ENCODE peak calls at places on chromosomes 13 and 19, in five cellular contexts. T is SK-N-MC, U is pancreas, L is upper lobe of right lung, E is heart left ventricle. F is an unnamed sample. For H3K36me3, the result is how much of the 10 kb centered on the place peaks cover.

GRCh38 chr13:59674616-59675015 is 489.1 kb downstream of the DIAPH3 start:
- DNase-seq in T (no peak), U (no peak), L (no peak), E (no peak), F (no peak)

GRCh38 chr13:110403721-110404120 is 96.6 kb downstream of the COL4A2 start:
- DNase-seq in T (no peak), U (no peak), L (no peak), E (no peak), F (no peak)

GRCh38 chr19:43148233-43148632 is 38.1 kb downstream of the PSG5 start:
- DNase-seq in T (no peak), U (no peak), L (no peak), E (no peak), F (peak)

GRCh38 chr13:105519766-105520165 is 1015.7 kb downstream of the EFNB2 start:
- DNase-seq in T (no peak), U (no peak), L (no peak), E (no peak), F (no peak)

GRCh38 chr19:14149509-14149994 is 13.2 kb upstream of the ASF1B start:
- DNase-seq in T (no peak), U (no peak), L (no peak), E (peak), F (no peak)

GRCh38 chr19:45547965-45548609 is 36.5 kb downstream of the OPA3 start:
- DNase-seq in T (no peak), U (no peak), L (no peak), E (peak), F (no peak)

GRCh38 chr19:35559281-35559659 is 4.2 kb downstream of the ATP4A start:
- DNase-seq in T (no peak), U (no peak), L (no peak), E (no peak), F (no peak)

GRCh38 chr13:65488606-65489005 is 1741.5 kb downstream of the PCDH9 start:
- DNase-seq in T (no peak), U (no peak), L (no peak), E (no peak), F (no peak)

GRCh38 chr19:53879145-53880037 is 2.6 kb upstream of the PRKCG start:
- DNase-seq in T (no peak), U (peak), L (peak), E (peak), F (peak)

GRCh38 chr19:48708471-48708870 is 11.1 kb downstream of the MAMSTR start:
- DNase-seq in T (no peak), U (no peak), L (no peak), E (no peak), F (no peak)

GRCh38 chr13:111515648-111516047 is 195.2 kb downstream of the TEX29 start:
- DNase-seq in T (no peak), U (no peak), L (no peak), E (no peak), F (no peak)

GRCh38 chr19:55256562-55257460 is 2.0 kb downstream of the PPP6R1 start:
- DNase-seq in T (no peak), U (no peak), L (no peak), E (no peak), F (no peak)

GRCh38 chr13:40064154-40064713 is 408.8 kb downstream of the COG6 start:
- DNase-seq in T (no peak), U (no peak), L (no peak), E (no peak), F (no peak)

GRCh38 chr13:75467009-75467728 is 14.8 kb downstream of the TBC1D4 start:
- DNase-seq in T (no peak), U (no peak), L (no peak), E (no peak), F (no peak)

GRCh38 chr13:30569901-30570576 is 47.7 kb upstream of the USPL1 start:
- DNase-seq in T (no peak), U (no peak), L (no peak), E (peak), F (peak)

GRCh38 chr19:30091856-30092255 is 149.8 kb downstream of the URI1 start:
- DNase-seq in T (no peak), U (no peak), L (peak), E (no peak), F (no peak)

GRCh38 chr13:44779085-44779484 is 203.0 kb upstream of the TSC22D1 start:
- DNase-seq in T (no peak), U (no peak), L (no peak), E (no peak), F (no peak)

GRCh38 chr19:7159105-7159933 is 89.8 kb downstream of the ZNF557 start:
- DNase-seq in T (no peak), U (no peak), L (no peak), E (peak), F (no peak)

GRCh38 chr13:98879965-98880364 is 97.9 kb downstream of the DOCK9 start:
- DNase-seq in T (no peak), U (no peak), L (no peak), E (no peak), F (no peak)

GRCh38 chr13:95180513-95181245 is 120.6 kb downstream of the ABCC4 start:
- DNase-seq in T (no peak), U (no peak), L (no peak), E (no peak), F (no peak)

GRCh38 chr13:37414667-37415066 is 183.9 kb downstream of the POSTN start:
- DNase-seq in T (no peak), U (no peak), L (no peak), E (no peak), F (no peak)

GRCh38 chr19:2790194-2790556 is 4.9 kb downstream of the THOP1 start:
- DNase-seq in T (no peak), U (no peak), L (no peak), E (no peak), F (no peak)

GRCh38 chr19:45469835-45470146 is 2.0 kb downstream of the FOSB start:
- DNase-seq in T (no peak), U (no peak), L (no peak), E (no peak), F (no peak)

GRCh38 chr19:51386882-51387520 is 773 bp downstream of the LIM2 start:
- DNase-seq in T (no peak), U (no peak), L (no peak), E (no peak), F (no peak)

GRCh38 chr19:10730932-10731331 is 13.1 kb downstream of the DNM2 start:
- DNase-seq in T (no peak), U (no peak), L (no peak), E (no peak), F (no peak)

GRCh38 chr13:97072297-97072696 is 78.0 kb upstream of the OXGR1 start:
- DNase-seq in T (no peak), U (no peak), L (no peak), E (no peak), F (no peak)

GRCh38 chr19:48918801-48919247 is 14.7 kb upstream of the DHDH start:
- DNase-seq in T (no peak), U (no peak), L (no peak), E (no peak), F (no peak)

GRCh38 chr19:1000095-1000494 is at the start of gene GRIN3B:
- DNase-seq in T (no peak), U (peak), L (peak), E (peak), F (no peak)

GRCh38 chr13:39263033-39263432 is 224.8 kb downstream of the NHLRC3 start:
- DNase-seq in T (no peak), U (no peak), L (no peak), E (peak), F (no peak)

GRCh38 chr13:98910501-98910951 is 67.3 kb downstream of the DOCK9 start:
- DNase-seq in T (no peak), U (no peak), L (no peak), E (peak), F (peak)

GRCh38 chr13:37198629-37199028 is 93.2 kb upstream of the CSNK1A1L start:
- DNase-seq in T (no peak), U (no peak), L (no peak), E (no peak), F (no peak)

GRCh38 chr19:3783660-3784584 is 2.3 kb downstream of the MATK start:
- DNase-seq in T (no peak), U (no peak), L (peak), E (no peak), F (no peak)

GRCh38 chr13:43664700-43665191 is 122.0 kb downstream of the ENOX1 start:
- DNase-seq in T (no peak), U (no peak), L (no peak), E (no peak), F (peak)

GRCh38 chr13:85772379-85772778 is 26.8 kb downstream of the SLITRK6 start:
- DNase-seq in T (no peak), U (no peak), L (no peak), E (no peak), F (no peak)

GRCh38 chr19:35000338-35000646 is 169 bp downstream of the GRAMD1A start:
- DNase-seq in T (no peak), U (no peak), L (no peak), E (no peak), F (no peak)

GRCh38 chr13:110206170-110206569 is 100.8 kb downstream of the COL4A1 start:
- DNase-seq in T (no peak), U (no peak), L (no peak), E (no peak), F (no peak)

GRCh38 chr13:105442941-105443340 is 1092.5 kb downstream of the EFNB2 start:
- DNase-seq in T (no peak), U (no peak), L (no peak), E (no peak), F (peak)

GRCh38 chr13:79589605-79590511 is 108.9 kb downstream of the NDFIP2 start:
- DNase-seq in T (no peak), U (no peak), L (no peak), E (no peak), F (no peak)

GRCh38 chr13:99495478-99496321 is 5.6 kb upstream of the TM9SF2 start:
- DNase-seq in T (no peak), U (no peak), L (no peak), E (no peak), F (no peak)

DNA sequence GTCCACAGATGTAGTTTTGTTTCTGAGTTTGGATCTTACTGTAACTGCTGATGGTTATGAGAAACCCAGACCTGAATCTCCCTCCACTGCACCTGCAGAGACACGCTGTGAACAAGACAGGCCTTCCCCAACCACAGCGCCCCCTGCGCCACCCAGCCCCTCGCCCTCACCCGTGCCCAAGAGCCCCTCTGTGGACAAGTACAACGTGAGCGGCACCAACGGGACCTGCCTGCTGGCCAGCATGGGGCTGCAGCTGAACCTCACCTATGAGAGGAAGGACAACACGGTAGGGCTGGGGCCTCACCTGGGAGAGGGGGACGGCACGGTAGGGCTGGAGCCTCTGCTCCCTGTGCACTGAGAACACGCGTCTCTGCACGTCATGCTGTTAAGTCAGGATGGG is 22.3 kb downstream of the LAMP1 start:
- DNase-seq in T (no peak), U (no peak), L (no peak), E (no peak), F (no peak)
- H3K36me3 ChIP-seq in T (under half), U (under half), L (half or more), E (half or more), F (under half)

GRCh38 chr13:46347277-46347676 is 39.8 kb downstream of the RUBCNL start:
- DNase-seq in T (no peak), U (no peak), L (no peak), E (no peak), F (no peak)
- H3K36me3 ChIP-seq in T (half or more), U (under half), L (under half), E (under half), F (under half)

DNA sequence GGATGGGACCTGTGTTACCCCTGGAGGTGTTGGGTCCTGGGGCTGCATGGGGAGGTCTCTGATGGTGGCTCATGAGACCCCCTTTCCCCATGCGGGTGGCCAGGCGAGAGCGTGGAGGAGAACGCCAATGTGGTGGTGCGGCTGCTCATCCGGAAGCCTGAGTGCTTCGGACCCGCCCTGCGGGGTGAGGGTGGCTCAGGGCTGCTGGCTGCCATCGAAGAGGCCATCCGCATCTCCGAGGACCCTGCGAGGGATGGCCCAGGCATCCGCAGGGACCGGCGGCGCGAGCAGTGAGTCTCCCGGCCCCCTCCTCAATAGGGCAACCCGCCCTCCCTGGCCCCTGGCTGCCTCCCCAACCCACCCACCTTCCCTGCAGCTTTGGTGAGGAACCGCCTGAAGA is 66.0 kb downstream of the RYR1 start:
- DNase-seq in T (no peak), U (no peak), L (no peak), E (no peak), F (no peak)
- H3K36me3 ChIP-seq in T (under half), U (under half), L (under half), E (under half), F (under half)

DNA sequence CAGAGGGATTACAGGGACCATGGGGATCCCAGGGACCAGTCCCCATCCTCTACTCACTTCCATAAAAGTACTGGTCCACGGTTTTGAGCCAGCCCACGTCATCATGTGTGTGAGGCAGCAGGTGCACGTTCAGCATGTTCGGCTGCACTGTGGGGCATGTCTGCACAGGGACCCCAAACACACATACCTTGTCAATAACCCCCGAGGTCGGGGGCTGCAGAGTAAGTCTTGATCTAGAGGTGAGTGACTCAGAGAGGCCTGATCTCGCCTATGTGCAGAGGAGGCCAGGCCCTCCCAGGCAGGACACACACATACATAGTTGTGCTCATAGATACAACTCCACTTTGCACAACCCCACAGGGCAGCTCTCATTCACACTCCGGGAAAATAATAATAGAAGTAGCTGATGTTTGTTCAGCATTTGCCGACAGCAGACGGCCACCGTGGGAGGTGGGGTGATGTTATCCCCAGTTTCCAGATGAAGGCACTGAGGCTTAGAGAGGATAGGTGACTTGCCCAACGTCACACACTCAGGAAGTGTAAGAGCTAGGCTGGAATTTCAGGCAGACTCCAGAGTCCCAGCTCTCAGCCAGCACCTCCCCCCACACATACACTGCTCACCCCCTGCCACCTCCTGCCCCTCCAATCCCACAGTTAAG is 767 bp downstream of the MAN2B1 start:
- DNase-seq in T (no peak), U (no peak), L (no peak), E (no peak), F (no peak)
- H3K36me3 ChIP-seq in T (under half), U (under half), L (under half), E (under half), F (under half)

GRCh38 chr19:41321204-41321599 is 11.2 kb downstream of the CCDC97 start:
- DNase-seq in T (no peak), U (no peak), L (no peak), E (no peak), F (no peak)

GRCh38 chr19:41320568-41320967 is 10.6 kb downstream of the CCDC97 start:
- DNase-seq in T (no peak), U (peak), L (no peak), E (no peak), F (no peak)

GRCh38 chr19:41319500-41320184 is 9.7 kb downstream of the CCDC97 start:
- DNase-seq in T (no peak), U (no peak), L (no peak), E (no peak), F (no peak)

GRCh38 chr19:41320185-41320518 is 10.2 kb downstream of the CCDC97 start:
- DNase-seq in T (no peak), U (peak), L (no peak), E (no peak), F (no peak)

DNA sequence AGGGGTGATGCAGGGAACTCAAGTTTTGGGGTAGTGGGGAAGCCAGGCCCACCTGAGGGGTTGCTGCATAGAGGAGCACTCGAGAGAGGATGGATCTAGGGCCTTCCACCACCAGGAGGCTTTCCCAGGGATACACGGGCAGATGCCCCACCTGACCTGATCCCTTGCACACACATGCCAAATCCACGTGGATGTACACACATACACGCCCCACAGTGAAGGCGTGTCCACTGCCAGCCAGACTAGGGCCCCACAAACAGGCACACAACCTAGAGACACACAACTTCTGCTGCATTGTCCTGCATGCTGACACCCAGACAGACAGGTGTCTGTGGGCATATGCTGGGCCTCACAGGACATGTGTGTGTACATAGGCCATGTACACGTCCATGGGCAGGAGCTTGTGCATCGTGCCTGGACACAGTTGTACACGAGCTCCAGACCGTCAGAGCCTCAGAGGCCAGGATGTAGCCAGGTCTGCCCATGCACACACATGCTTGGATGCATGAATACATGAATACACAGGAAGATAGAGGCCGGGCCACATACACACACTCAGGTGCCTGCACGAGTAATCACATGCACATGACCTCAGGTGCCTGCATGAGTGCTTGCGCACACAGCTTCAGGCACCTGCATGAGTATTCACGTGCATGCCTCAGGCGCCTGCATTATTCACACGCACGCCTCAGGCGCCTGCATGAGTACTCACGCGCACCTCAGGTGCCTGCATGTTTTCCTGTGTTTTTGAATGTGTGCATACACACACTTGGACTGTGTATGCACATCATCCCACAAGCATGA is 8.9 kb downstream of the CCDC97 start:
- DNase-seq in T (no peak), U (peak), L (no peak), E (no peak), F (no peak)
- H3K36me3 ChIP-seq in T (under half), U (under half), L (half or more), E (half or more), F (under half)

GRCh38 chr19:41294393-41294792 is 15.6 kb upstream of the CCDC97 start:
- DNase-seq in T (no peak), U (no peak), L (no peak), E (no peak), F (no peak)

DNA sequence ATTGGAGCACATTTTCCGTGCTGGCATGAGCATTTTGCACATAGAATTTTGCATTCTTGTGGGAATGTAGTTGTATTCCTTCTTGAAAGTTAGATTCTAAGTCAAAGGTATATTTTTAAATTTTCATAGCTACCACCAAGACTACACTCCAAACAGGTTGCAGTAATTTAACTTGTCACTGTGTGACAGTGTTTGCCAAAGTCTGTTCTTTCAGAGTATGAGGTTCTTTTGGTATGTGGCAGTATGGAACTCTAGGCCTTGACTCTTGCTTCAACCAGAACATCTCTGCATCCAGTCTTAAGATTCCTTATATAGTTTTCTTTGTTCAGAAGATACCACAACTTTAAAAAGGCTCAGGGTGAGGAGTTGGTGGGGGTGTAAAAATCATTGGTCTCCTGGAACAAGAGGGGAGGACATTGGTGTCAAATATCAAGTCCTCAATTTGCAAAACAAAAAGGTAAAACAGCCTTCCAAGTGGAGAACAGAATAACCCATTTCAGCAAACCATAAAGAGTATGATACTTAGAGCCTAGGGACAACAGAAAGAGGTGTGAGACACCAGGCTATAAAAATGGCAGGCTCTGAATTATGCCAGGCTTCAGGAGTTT is 21.0 kb upstream of the CCDC97 start:
- DNase-seq in T (no peak), U (no peak), L (no peak), E (no peak), F (no peak)
- H3K36me3 ChIP-seq in T (half or more), U (under half), L (half or more), E (half or more), F (under half)

GRCh38 chr19:44341794-44342193 is 14.7 kb downstream of the ZNF112 start:
- DNase-seq in T (no peak), U (no peak), L (no peak), E (no peak), F (no peak)
- H3K36me3 ChIP-seq in T (half or more), U (under half), L (under half), E (half or more), F (under half)